ENCODE peak calls at places on chromosomes 5 and 9, in ten cellular contexts. C is retina, R is GM04503, K is gastrocnemius medialis, Q is NCI-H2081, M is activated T-helper 1 cell treated with Interleukin-2 at 50 U/mL for 16 hours, G is KBM-7, Z is NCI-H2227 treated with DMSO at 0.1 percent for 48 hours, B is Calu3, A is GM20000. V is an unnamed sample.

GRCh38 chr9:96618209-96619108 is 1.2 kb downstream of the CDC14B start:
- DNase-seq in C (peak; percentile 67), R (no peak), K (peak; percentile 70), Q (peak; percentile 3), M (no peak), G (peak; percentile 30), Z (no peak), B (peak; percentile 20), A (peak; percentile 34), V (no peak)

GRCh38 chr5:79689541-79690466 is at the start of gene CMYA5:
- DNase-seq in C (peak; percentile 65), R (no peak), K (peak; percentile 98), Q (no peak), M (no peak), G (no peak), Z (peak; percentile 5), B (peak; percentile 31), A (peak; percentile 27), V (no peak)

GRCh38 chr5:116953251-116953934 is 378.8 kb upstream of the SEMA6A start:
- DNase-seq in C (peak; percentile 60), R (no peak), K (no peak), Q (no peak), M (no peak), G (no peak), Z (no peak), B (no peak), A (no peak), V (no peak)

GRCh38 chr5:154193176-154193575 is 2.6 kb downstream of the GALNT10 start:
- DNase-seq in C (no peak), R (no peak), K (no peak), Q (no peak), M (no peak), G (no peak), Z (no peak), B (no peak), A (no peak), V (no peak)

GRCh38 chr9:83027153-83027867 is 35.6 kb downstream of the RASEF start:
- DNase-seq in C (no peak), R (peak; percentile 57), K (no peak), Q (no peak), M (no peak), G (no peak), Z (no peak), B (no peak), A (no peak), V (no peak)

GRCh38 chr9:114454652-114455051 is 50.6 kb downstream of the WHRN start:
- DNase-seq in C (no peak), R (no peak), K (no peak), Q (peak; percentile 25), M (no peak), G (no peak), Z (no peak), B (no peak), A (no peak), V (no peak)

GRCh38 chr9:108687360-108687981 is 168.3 kb downstream of the ACTL7B start:
- DNase-seq in C (no peak), R (peak; percentile 88), K (no peak), Q (no peak), M (no peak), G (no peak), Z (no peak), B (peak; percentile 8), A (no peak), V (no peak)

GRCh38 chr5:59724482-59725392 is 168.8 kb downstream of the PDE4D start:
- DNase-seq in C (no peak), R (no peak), K (no peak), Q (peak; percentile 37), M (no peak), G (peak; percentile 47), Z (peak; percentile 16), B (peak; percentile 68), A (peak; percentile 48), V (no peak)

GRCh38 chr5:33650911-33651310 is 210.1 kb downstream of the TARS1 start:
- DNase-seq in C (no peak), R (no peak), K (no peak), Q (no peak), M (no peak), G (no peak), Z (no peak), B (no peak), A (no peak), V (no peak)

GRCh38 chr9:74322661-74323314 is 174.3 kb upstream of the RORB start:
- DNase-seq in C (no peak), R (no peak), K (no peak), Q (peak; percentile 35), M (no peak), G (no peak), Z (no peak), B (no peak), A (no peak), V (no peak)

GRCh38 chr5:107594253-107595045 is 76.3 kb downstream of the EFNA5 start:
- DNase-seq in C (no peak), R (no peak), K (peak; percentile 28), Q (no peak), M (no peak), G (no peak), Z (no peak), B (no peak), A (no peak), V (no peak)

GRCh38 chr9:128145951-128146351 is 3.3 kb upstream of the LCN2 start:
- DNase-seq in C (no peak), R (no peak), K (no peak), Q (no peak), M (no peak), G (no peak), Z (no peak), B (no peak), A (no peak), V (no peak)

GRCh38 chr9:125190371-125190801 is 783 bp upstream of the PPP6C start:
- DNase-seq in C (no peak), R (no peak), K (no peak), Q (no peak), M (peak; percentile 5), G (no peak), Z (no peak), B (no peak), A (peak; percentile 20), V (no peak)

GRCh38 chr5:132591140-132591539 is 34.4 kb downstream of the RAD50 start:
- DNase-seq in C (no peak), R (no peak), K (no peak), Q (no peak), M (no peak), G (peak; percentile 10), Z (no peak), B (no peak), A (peak; percentile 18), V (no peak)

GRCh38 chr5:172764861-172765765 is 5.9 kb downstream of the DUSP1 start:
- DNase-seq in C (peak; percentile 96), R (peak; percentile 98), K (peak; percentile 95), Q (peak; percentile 98), M (peak; percentile 88), G (peak; percentile 97), Z (peak; percentile 95), B (peak; percentile 98), A (peak; percentile 97), V (peak; percentile 99)

GRCh38 chr5:178993955-178994579 is 1.1 kb downstream of the GRM6 start:
- DNase-seq in C (no peak), R (no peak), K (no peak), Q (no peak), M (no peak), G (no peak), Z (no peak), B (no peak), A (no peak), V (no peak)

GRCh38 chr9:92325991-92326500 is 293 bp downstream of the CENPP start:
- DNase-seq in C (no peak), R (no peak), K (no peak), Q (no peak), M (no peak), G (peak; percentile 64), Z (no peak), B (no peak), A (peak; percentile 27), V (no peak)

GRCh38 chr5:177427919-177428573 is 1.6 kb downstream of the GRK6 start:
- DNase-seq in C (no peak), R (no peak), K (no peak), Q (no peak), M (no peak), G (peak; percentile 44), Z (no peak), B (no peak), A (no peak), V (no peak)

GRCh38 chr5:138469540-138470321 is 4.5 kb downstream of the EGR1 start:
- DNase-seq in C (no peak), R (no peak), K (no peak), Q (no peak), M (no peak), G (no peak), Z (no peak), B (peak; percentile 59), A (no peak), V (peak; percentile 41)

GRCh38 chr9:110351009-110351467 is 13.4 kb upstream of the TXNDC8 start:
- DNase-seq in C (no peak), R (peak; percentile 45), K (no peak), Q (no peak), M (no peak), G (no peak), Z (no peak), B (no peak), A (no peak), V (no peak)

GRCh38 chr5:67900515-67900914 is 315.0 kb upstream of the PIK3R1 start:
- DNase-seq in C (peak; percentile 27), R (peak; percentile 27), K (peak; percentile 66), Q (no peak), M (no peak), G (no peak), Z (no peak), B (no peak), A (no peak), V (no peak)

GRCh38 chr5:179603308-179603707 is 20.2 kb downstream of the HNRNPH1 start:
- DNase-seq in C (no peak), R (no peak), K (no peak), Q (no peak), M (no peak), G (no peak), Z (no peak), B (no peak), A (no peak), V (no peak)

GRCh38 chr5:160547872-160548271 is 126.2 kb downstream of the PTTG1 start:
- DNase-seq in C (no peak), R (no peak), K (no peak), Q (no peak), M (no peak), G (no peak), Z (no peak), B (no peak), A (no peak), V (no peak)

GRCh38 chr9:87725356-87725899 is 491 bp upstream of the CTSL start:
- DNase-seq in C (no peak), R (no peak), K (no peak), Q (no peak), M (no peak), G (no peak), Z (no peak), B (no peak), A (no peak), V (no peak)

GRCh38 chr9:1962036-1962535 is 53.1 kb upstream of the SMARCA2 start:
- DNase-seq in C (no peak), R (no peak), K (no peak), Q (no peak), M (no peak), G (no peak), Z (no peak), B (no peak), A (no peak), V (no peak)

GRCh38 chr5:5235685-5236084 is 95.6 kb downstream of the ADAMTS16 start:
- DNase-seq in C (no peak), R (no peak), K (no peak), Q (no peak), M (no peak), G (no peak), Z (no peak), B (no peak), A (no peak), V (no peak)